ENCODE peak calls at places on chromosomes 2 and 18, in seven cellular contexts. H is GM12865; K is kidney tubule cell; Q is Calu3; I is neuronal stem cell; T is stimulated activated CD4-positive, alpha-beta T cell treated with anti-CD3 and anti-CD28 coated beads, Interleukin-4, amount 100 ng/mL, for 4 hours; S is fibroblast of pulmonary artery. V is an unnamed sample.

GRCh38 chr18:9825571-9826073 is 60.2 kb upstream of the TXNDC2 start:
- DNase-seq in H (no peak), K (peak), Q (peak), I (no peak), T (no peak), S (peak), V (peak)

GRCh38 chr18:79402977-79403722 is 7.4 kb downstream of the NFATC1 start:
- DNase-seq in H (no peak), K (peak), Q (no peak), I (no peak), T (no peak), S (peak), V (no peak)

GRCh38 chr2:37201766-37202165 is 5.5 kb downstream of the CEBPZOS start:
- DNase-seq in H (no peak), K (no peak), Q (no peak), I (no peak), T (peak), S (no peak), V (no peak)

GRCh38 chr2:100786297-100786658 is 33.7 kb upstream of the NPAS2 start:
- DNase-seq in H (no peak), K (peak), Q (peak), I (no peak), T (no peak), S (peak), V (no peak)

GRCh38 chr18:76922107-76922506 is 99.8 kb downstream of the ZNF236 start:
- DNase-seq in H (peak), K (peak), Q (peak), I (peak), T (peak), S (peak), V (peak)

GRCh38 chr2:221205103-221205502 is 367.0 kb downstream of the EPHA4 start:
- DNase-seq in H (no peak), K (no peak), Q (no peak), I (no peak), T (no peak), S (no peak), V (no peak)

GRCh38 chr2:217430916-217431576 is 571.2 kb upstream of the TNP1 start:
- DNase-seq in H (no peak), K (no peak), Q (no peak), I (no peak), T (no peak), S (peak), V (no peak)

GRCh38 chr2:95262896-95263542 is 11.2 kb upstream of the PROM2 start:
- DNase-seq in H (no peak), K (no peak), Q (no peak), I (no peak), T (no peak), S (no peak), V (no peak)

GRCh38 chr18:34311468-34311867 is 86.8 kb upstream of the NOL4 start:
- DNase-seq in H (no peak), K (no peak), Q (no peak), I (no peak), T (no peak), S (no peak), V (no peak)

GRCh38 chr2:6184532-6185302 is 492.5 kb downstream of the SOX11 start:
- DNase-seq in H (no peak), K (peak), Q (no peak), I (peak), T (no peak), S (peak), V (no peak)

GRCh38 chr2:96423866-96424265 is 81.3 kb downstream of the NEURL3 start:
- DNase-seq in H (no peak), K (no peak), Q (no peak), I (no peak), T (no peak), S (peak), V (no peak)

GRCh38 chr2:156466739-156467405 is 30.7 kb downstream of the GPD2 start:
- DNase-seq in H (no peak), K (no peak), Q (no peak), I (no peak), T (no peak), S (peak), V (no peak)

GRCh38 chr18:63444567-63444966 is 22.3 kb upstream of the VPS4B start:
- DNase-seq in H (no peak), K (peak), Q (no peak), I (no peak), T (no peak), S (peak), V (no peak)

GRCh38 chr2:238155051-238155760 is 3.6 kb upstream of the ERFE start:
- DNase-seq in H (no peak), K (peak), Q (no peak), I (no peak), T (no peak), S (peak), V (no peak)

GRCh38 chr2:105644174-105644980 is 100.3 kb upstream of the NCK2 start:
- DNase-seq in H (no peak), K (peak), Q (no peak), I (no peak), T (no peak), S (no peak), V (no peak)

GRCh38 chr2:218985325-218986091 is 524 bp upstream of the FEV start:
- DNase-seq in H (no peak), K (no peak), Q (no peak), I (no peak), T (no peak), S (no peak), V (no peak)

GRCh38 chr2:189659734-189660133 is 1.5 kb upstream of the ASNSD1 start:
- DNase-seq in H (no peak), K (no peak), Q (no peak), I (no peak), T (no peak), S (no peak), V (no peak)

GRCh38 chr2:178066890-178067669 is 5.5 kb downstream of the PDE11A start:
- DNase-seq in H (no peak), K (peak), Q (no peak), I (no peak), T (no peak), S (no peak), V (no peak)